ENCODE peak calls at places on chromosomes 2 and 18, in four cellular contexts. One of them, this sample, is unnamed.

GRCh38 chr2:182718459-182718858 is 2.4 kb downstream of the DNAJC10 start:
- DNase-seq in sciatic nerve: no peak
- DNase-seq in hepatic stellate cell: no peak
- DNase-seq in GM10248: no peak
- DNase-seq in this sample: no peak

GRCh38 chr18:24631238-24632025 is 171.0 kb downstream of the HRH4 start:
- DNase-seq in sciatic nerve: no peak
- DNase-seq in hepatic stellate cell: no peak
- DNase-seq in GM10248: no peak
- DNase-seq in this sample: no peak

GRCh38 chr18:79595876-79596374 is 83.7 kb upstream of the CTDP1 start:
- DNase-seq in sciatic nerve: peak; percentile 42
- DNase-seq in hepatic stellate cell: no peak
- DNase-seq in GM10248: no peak
- DNase-seq in this sample: no peak

GRCh38 chr2:150788741-150789140 is 301.3 kb upstream of the RND3 start:
- DNase-seq in sciatic nerve: no peak
- DNase-seq in hepatic stellate cell: no peak
- DNase-seq in GM10248: no peak
- DNase-seq in this sample: no peak

GRCh38 chr18:70337139-70337972 is 48.5 kb downstream of the SOCS6 start:
- DNase-seq in sciatic nerve: no peak
- DNase-seq in hepatic stellate cell: peak; percentile 66
- DNase-seq in GM10248: no peak
- DNase-seq in this sample: no peak

GRCh38 chr2:79453918-79454317 is 58.9 kb upstream of the CTNNA2 start:
- DNase-seq in sciatic nerve: no peak
- DNase-seq in hepatic stellate cell: no peak
- DNase-seq in GM10248: no peak
- DNase-seq in this sample: no peak

GRCh38 chr2:149526689-149527088 is 60.9 kb downstream of the MMADHC start:
- DNase-seq in sciatic nerve: no peak
- DNase-seq in hepatic stellate cell: no peak
- DNase-seq in GM10248: no peak
- DNase-seq in this sample: no peak

GRCh38 chr2:122019729-122020128 is 264.3 kb downstream of the TSN start:
- DNase-seq in sciatic nerve: no peak
- DNase-seq in hepatic stellate cell: no peak
- DNase-seq in GM10248: no peak
- DNase-seq in this sample: no peak

GRCh38 chr2:217127744-217128143 is 267.9 kb upstream of the TNP1 start:
- DNase-seq in sciatic nerve: no peak
- DNase-seq in hepatic stellate cell: no peak
- DNase-seq in GM10248: no peak
- DNase-seq in this sample: no peak

GRCh38 chr2:33321236-33321731 is 155.2 kb upstream of the RASGRP3 start:
- DNase-seq in sciatic nerve: no peak
- DNase-seq in hepatic stellate cell: peak; percentile 30
- DNase-seq in GM10248: no peak
- DNase-seq in this sample: no peak

GRCh38 chr2:121626777-121627524 is 22.3 kb downstream of the CLASP1 start:
- DNase-seq in sciatic nerve: no peak
- DNase-seq in hepatic stellate cell: no peak
- DNase-seq in GM10248: no peak
- DNase-seq in this sample: no peak

GRCh38 chr2:159476329-159476728 is 140.0 kb downstream of the BAZ2B start:
- DNase-seq in sciatic nerve: no peak
- DNase-seq in hepatic stellate cell: no peak
- DNase-seq in GM10248: no peak
- DNase-seq in this sample: no peak

GRCh38 chr2:45712538-45712937 is 61.1 kb downstream of the PRKCE start:
- DNase-seq in sciatic nerve: no peak
- DNase-seq in hepatic stellate cell: no peak
- DNase-seq in GM10248: no peak
- DNase-seq in this sample: no peak